ENCODE peak calls at places on chromosome 7, in four cellular contexts. L, Z, H and J are unnamed samples. For H3K4me1 and H3K27me3, the result is how much of the 10 kb centered on the place peaks cover.

GRCh38 chr7:21125297-21125696 is 302.6 kb upstream of the SP4 start:
- DNase-seq in L (no peak), Z (no peak), H (peak), J (no peak)

GRCh38 chr7:2880882-2881281 is 36.8 kb upstream of the GNA12 start:
- DNase-seq in L (no peak), Z (no peak), H (peak), J (no peak)

GRCh38 chr7:17446340-17446739 is 147.9 kb downstream of the AHR start:
- DNase-seq in L (no peak), Z (no peak), H (no peak), J (no peak)

GRCh38 chr7:90692396-90692795 is 96.3 kb downstream of the CDK14 start:
- DNase-seq in L (no peak), Z (no peak), H (no peak), J (no peak)

GRCh38 chr7:105131033-105131656 is 117.1 kb downstream of the KMT2E start:
- DNase-seq in L (no peak), Z (no peak), H (no peak), J (no peak)

GRCh38 chr7:28688651-28689050 is 269.5 kb downstream of the TRIL start:
- DNase-seq in L (no peak), Z (no peak), H (no peak), J (peak)

GRCh38 chr7:129828989-129829676 is 123.6 kb downstream of the UBE2H start:
- DNase-seq in L (no peak), Z (no peak), H (peak), J (no peak)

GRCh38 chr7:25246306-25246705 is 18.0 kb upstream of the NPVF start:
- DNase-seq in L (no peak), Z (no peak), H (no peak), J (no peak)

GRCh38 chr7:79298145-79298760 is 155.2 kb downstream of the MAGI2 start:
- DNase-seq in L (no peak), Z (no peak), H (peak), J (peak)

GRCh38 chr7:127135871-127136485 is 116.8 kb downstream of the GRM8 start:
- DNase-seq in L (no peak), Z (no peak), H (no peak), J (no peak)

GRCh38 chr7:155232911-155233702 is 64.6 kb upstream of the INSIG1 start:
- DNase-seq in L (no peak), Z (no peak), H (no peak), J (no peak)

GRCh38 chr7:31398815-31399214 is 58.3 kb upstream of the NEUROD6 start:
- DNase-seq in L (no peak), Z (no peak), H (peak), J (no peak)

GRCh38 chr7:151798851-151799428 is 78.0 kb downstream of the PRKAG2 start:
- DNase-seq in L (no peak), Z (no peak), H (no peak), J (no peak)

GRCh38 chr7:158827411-158828342 is 1.6 kb downstream of the ESYT2 start:
- DNase-seq in L (no peak), Z (no peak), H (no peak), J (no peak)

GRCh38 chr7:158820656-158821055 is 8.7 kb downstream of the ESYT2 start:
- DNase-seq in L (no peak), Z (no peak), H (no peak), J (no peak)

GRCh38 chr7:158821173-158822021 is 7.9 kb downstream of the ESYT2 start:
- DNase-seq in L (no peak), Z (no peak), H (peak), J (no peak)

GRCh38 chr7:158825628-158826289 is 3.5 kb downstream of the ESYT2 start:
- DNase-seq in L (no peak), Z (no peak), H (no peak), J (no peak)

GRCh38 chr7:158824028-158824427 is 5.3 kb downstream of the ESYT2 start:
- DNase-seq in L (no peak), Z (no peak), H (no peak), J (no peak)
- H3K4me1 ChIP-seq in L (under half), Z (half or more), H (under half), J (under half)

GRCh38 chr7:34385385-34385784 is 272.6 kb upstream of the NPSR1 start:
- DNase-seq in L (no peak), Z (no peak), H (peak), J (no peak)
- H3K4me3 ChIP-seq in L (no peak), Z (no peak), H (no peak), J (no peak)

GRCh38 chr7:1229334-1229935 is 3.2 kb upstream of the UNCX start:
- DNase-seq in L (no peak), Z (no peak), H (peak), J (no peak)

GRCh38 chr7:1231214-1232102 is 1.2 kb upstream of the UNCX start:
- DNase-seq in L (no peak), Z (no peak), H (peak), J (no peak)

GRCh38 chr7:1232103-1232466 is 587 bp upstream of the UNCX start:
- DNase-seq in L (no peak), Z (no peak), H (no peak), J (no peak)

GRCh38 chr7:1229956-1230355 is 2.7 kb upstream of the UNCX start:
- DNase-seq in L (no peak), Z (no peak), H (peak), J (no peak)

DNA sequence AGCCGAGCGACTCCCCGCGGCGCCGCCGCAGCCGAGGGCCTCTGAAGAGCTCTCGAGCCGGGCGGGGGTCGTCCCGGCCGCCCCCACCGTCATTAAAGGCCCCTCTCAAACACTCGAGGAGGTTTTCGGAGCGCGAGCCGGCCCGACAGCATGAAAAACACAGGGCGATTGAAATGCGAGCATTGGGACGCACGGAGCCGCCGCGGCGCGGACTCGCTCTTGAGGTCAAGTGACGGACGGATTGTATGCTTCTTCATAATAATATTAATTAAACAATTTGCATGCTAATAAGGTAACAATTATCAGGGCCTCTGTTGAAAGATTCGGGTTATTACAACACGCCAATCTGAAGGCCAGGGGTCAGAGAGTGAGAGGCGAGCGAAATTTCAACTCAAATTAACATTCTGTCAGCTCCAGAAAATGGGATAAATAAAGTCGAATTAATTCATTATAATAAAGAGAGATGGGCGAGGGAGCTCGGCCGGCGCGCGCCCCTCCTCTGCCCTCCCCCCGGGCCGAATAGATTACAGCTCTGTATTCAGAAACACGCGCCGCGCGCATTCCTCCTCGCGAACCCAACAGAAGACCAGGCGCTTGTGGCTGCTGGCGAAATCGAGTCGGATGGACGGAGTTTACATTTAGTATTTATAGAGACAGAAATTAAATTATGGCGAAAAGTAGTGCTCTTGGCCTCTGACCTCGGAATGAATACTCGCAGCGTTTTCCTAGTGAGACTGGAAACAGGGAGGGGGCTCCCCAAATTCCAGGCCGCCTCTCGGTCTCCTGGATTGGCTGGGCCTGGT is 2.1 kb upstream of the UNCX start:
- DNase-seq in L (no peak), Z (no peak), H (peak), J (no peak)
- H3K27me3 ChIP-seq in L (under half), Z (half or more), H (half or more), J (half or more)

GRCh38 chr7:45104844-45105587 is 6.5 kb downstream of the TBRG4 start:
- DNase-seq in L (no peak), Z (no peak), H (no peak), J (no peak)

GRCh38 chr7:45106820-45107219 is 4.7 kb downstream of the TBRG4 start:
- DNase-seq in L (no peak), Z (peak), H (no peak), J (no peak)

GRCh38 chr7:45105588-45106188 is 5.8 kb downstream of the TBRG4 start:
- DNase-seq in L (no peak), Z (no peak), H (no peak), J (no peak)

GRCh38 chr7:45108863-45109262 is 2.6 kb downstream of the TBRG4 start:
- DNase-seq in L (no peak), Z (peak), H (no peak), J (no peak)

GRCh38 chr7:45107356-45107755 is 4.1 kb downstream of the TBRG4 start:
- DNase-seq in L (no peak), Z (no peak), H (no peak), J (no peak)
- H3K4me1 ChIP-seq in L (under half), Z (under half), H (under half), J (under half)

GRCh38 chr7:131556912-131557457 is 557 bp upstream of the PODXL start:
- DNase-seq in L (no peak), Z (no peak), H (peak), J (no peak)

GRCh38 chr7:131556055-131556911 is at the start of gene PODXL:
- DNase-seq in L (peak), Z (peak), H (peak), J (peak)

GRCh38 chr7:131555565-131556054 is 818 bp downstream of the PODXL start:
- DNase-seq in L (no peak), Z (peak), H (no peak), J (no peak)

GRCh38 chr7:131553906-131554305 is 2.5 kb downstream of the PODXL start:
- DNase-seq in L (no peak), Z (no peak), H (no peak), J (no peak)

GRCh38 chr7:131554880-131555516 is 1.4 kb downstream of the PODXL start:
- DNase-seq in L (no peak), Z (no peak), H (no peak), J (no peak)
- H3K4me3 ChIP-seq in L (peak), Z (peak), H (peak), J (peak)

GRCh38 chr7:44276571-44277101 is 48.8 kb downstream of the CAMK2B start:
- DNase-seq in L (no peak), Z (peak), H (no peak), J (peak)

GRCh38 chr7:44274623-44274975 is 50.8 kb downstream of the CAMK2B start:
- DNase-seq in L (no peak), Z (peak), H (no peak), J (no peak)

GRCh38 chr7:44275829-44276570 is 49.4 kb downstream of the CAMK2B start:
- DNase-seq in L (no peak), Z (peak), H (peak), J (no peak)

GRCh38 chr7:44273681-44274622 is 51.4 kb downstream of the CAMK2B start:
- DNase-seq in L (no peak), Z (no peak), H (no peak), J (peak)

GRCh38 chr7:44275146-44275545 is 50.2 kb downstream of the CAMK2B start:
- DNase-seq in L (no peak), Z (no peak), H (no peak), J (no peak)
- H3K27me3 ChIP-seq in L (under half), Z (under half), H (under half), J (under half)

DNA sequence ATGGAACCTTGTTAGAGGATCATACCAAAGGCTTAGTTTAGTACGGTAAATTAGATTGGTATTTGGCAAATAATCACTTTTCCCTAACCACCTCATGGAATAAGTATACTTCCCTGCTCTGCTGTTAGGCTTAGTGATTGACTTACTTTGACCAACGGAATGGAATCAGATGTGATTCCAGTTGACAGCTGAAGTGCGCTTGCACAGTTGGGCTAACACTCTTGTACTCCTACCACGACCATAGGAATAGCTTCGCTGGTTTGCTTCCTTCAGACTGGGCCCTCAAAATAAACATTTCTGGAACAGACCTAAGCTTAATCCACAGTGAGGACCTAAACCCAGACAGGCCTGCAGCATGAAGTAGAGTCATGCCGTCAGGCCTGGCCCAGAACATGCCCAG is 122.4 kb downstream of the DOCK4 start:
- DNase-seq in L (no peak), Z (no peak), H (peak), J (no peak)
- H3K4me1 ChIP-seq in L (under half), Z (under half), H (under half), J (under half)

DNA sequence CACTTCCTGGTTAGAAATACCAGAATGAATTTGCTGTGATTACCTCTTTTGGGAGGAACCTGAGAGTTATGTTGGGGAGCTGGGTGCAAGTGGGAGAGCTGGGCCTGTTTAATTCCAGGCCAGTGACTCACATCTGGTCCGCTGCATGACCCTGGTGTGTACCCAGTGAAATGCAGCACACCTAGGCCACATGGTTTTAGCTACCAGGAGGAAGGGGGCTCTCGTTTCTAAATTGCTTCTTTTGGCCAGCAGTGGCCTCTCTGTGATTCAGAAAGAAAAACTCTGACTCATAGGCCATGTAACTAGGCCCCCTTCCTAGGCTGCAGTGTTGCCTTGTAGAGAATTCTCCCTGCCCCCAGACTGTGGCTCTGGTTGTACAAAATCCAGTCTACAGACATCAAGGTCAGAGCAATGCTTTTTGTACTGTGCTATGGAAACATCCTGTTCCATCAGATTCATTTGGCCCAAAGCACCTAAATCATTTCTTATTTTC is 6.7 kb downstream of the AGFG2 start:
- DNase-seq in L (peak), Z (peak), H (peak), J (no peak)
- H3K4me3 ChIP-seq in L (no peak), Z (no peak), H (no peak), J (peak)